ENCODE peak calls at places on chromosomes 11 and 22, in six cellular contexts. A is AG20443, L is ovary, E is brain pericyte, D is adrenal gland, G is Calu3. C is an unnamed sample.

GRCh38 chr11:62786318-62787004 is 741 bp upstream of the TMEM179B start:
- DNase-seq in A (peak), L (peak), E (peak), D (peak), G (peak), C (peak)

GRCh38 chr11:126478466-126478865 is 123.0 kb downstream of the ST3GAL4 start:
- DNase-seq in A (no peak), L (no peak), E (no peak), D (no peak), G (no peak), C (no peak)

GRCh38 chr11:46380340-46381045 is 976 bp upstream of the MDK start:
- DNase-seq in A (peak), L (peak), E (no peak), D (peak), G (peak), C (peak)

GRCh38 chr11:79617561-79617960 is 176.7 kb upstream of the TENM4 start:
- DNase-seq in A (no peak), L (no peak), E (no peak), D (no peak), G (no peak), C (no peak)

GRCh38 chr22:25077964-25078363 is 121.7 kb upstream of the CRYBB3 start:
- DNase-seq in A (no peak), L (no peak), E (no peak), D (no peak), G (no peak), C (no peak)

GRCh38 chr11:75056806-75057205 is 39.9 kb downstream of the OR2AT4 start:
- DNase-seq in A (no peak), L (no peak), E (no peak), D (no peak), G (no peak), C (no peak)

GRCh38 chr11:18798941-18799469 is 7.4 kb upstream of the PTPN5 start:
- DNase-seq in A (no peak), L (no peak), E (no peak), D (no peak), G (no peak), C (no peak)

GRCh38 chr22:32864041-32864440 is 62.5 kb downstream of the TIMP3 start:
- DNase-seq in A (no peak), L (no peak), E (no peak), D (no peak), G (no peak), C (no peak)

GRCh38 chr11:103043826-103044688 is 47.9 kb downstream of the DCUN1D5 start:
- DNase-seq in A (no peak), L (no peak), E (no peak), D (no peak), G (no peak), C (no peak)

GRCh38 chr11:105000797-105001196 is 22.2 kb downstream of the CASP5 start:
- DNase-seq in A (no peak), L (no peak), E (no peak), D (no peak), G (no peak), C (no peak)

GRCh38 chr11:32081129-32081641 is 9.7 kb upstream of the RCN1 start:
- DNase-seq in A (peak), L (no peak), E (no peak), D (no peak), G (no peak), C (no peak)

GRCh38 chr11:26276798-26277424 is 55.0 kb upstream of the ANO3 start:
- DNase-seq in A (peak), L (no peak), E (peak), D (peak), G (peak), C (peak)

GRCh38 chr22:23149743-23150238 is 4.5 kb downstream of the RAB36 start:
- DNase-seq in A (no peak), L (no peak), E (no peak), D (no peak), G (no peak), C (no peak)

GRCh38 chr11:79025097-79025496 is 415.7 kb downstream of the TENM4 start:
- DNase-seq in A (no peak), L (no peak), E (no peak), D (no peak), G (no peak), C (no peak)

GRCh38 chr11:94638902-94639373 is 71.8 kb downstream of the PIWIL4 start:
- DNase-seq in A (peak), L (no peak), E (no peak), D (no peak), G (no peak), C (no peak)

GRCh38 chr22:26825960-26826359 is 168.6 kb downstream of the MIAT start:
- DNase-seq in A (no peak), L (no peak), E (no peak), D (no peak), G (no peak), C (no peak)

C was measured in progenitor cell of endocrine pancreas.